ENCODE peak calls at places on chromosomes 3 and 15, in nine cellular contexts. Z is activated T-helper 1 cell treated with anti-CD3 and anti-CD28 coated beads, Interleukin-12 subunit alpha, Interleukin-12 subunit beta, Interleukin-2, Interleukin-4 antibody, amounts not matched to agents 30 ng/mL and 10 ng/mL and 1 ng/mL, durations not matched to agents 14 hours and 24 hours and 36 hours; O is GDM1; D is Right ventricle myocardium superior; Y is fibroblast of lung; N is stimulated activated CD8-positive, alpha-beta memory T cell treated with anti-CD3 and anti-CD28 coated beads, Interleukin-2, amount 100 ng/mL, for 48 hours; B is stimulated activated CD4-positive, alpha-beta T cell treated with anti-CD3 and anti-CD28 coated beads, Interleukin-1b, Interleukin-23, amount 100 ng/mL, for 24 hours; P is renal cortical epithelial cell; J is NCI-H1105. G is an unnamed sample.

GRCh38 chr3:126865736-126866135 is 117.2 kb upstream of the PLXNA1 start:
- DNase-seq in Z (no peak), O (no peak), D (no peak), Y (no peak), N (no peak), B (no peak), P (no peak), J (no peak), G (no peak)

GRCh38 chr15:31335991-31336942 is 9.6 kb downstream of the KLF13 start:
- DNase-seq in Z (no peak), O (no peak), D (no peak), Y (no peak), N (no peak), B (no peak), P (no peak), J (no peak), G (no peak)

GRCh38 chr15:58232273-58233065 is 94.3 kb downstream of the AQP9 start:
- DNase-seq in Z (no peak), O (peak; percentile 17), D (no peak), Y (no peak), N (no peak), B (no peak), P (no peak), J (no peak), G (no peak)

GRCh38 chr3:71510485-71510884 is 73.0 kb downstream of the FOXP1 start:
- DNase-seq in Z (no peak), O (no peak), D (no peak), Y (peak; percentile 43), N (no peak), B (no peak), P (no peak), J (no peak), G (no peak)

GRCh38 chr15:70628542-70628941 is 134.8 kb downstream of the UACA start:
- DNase-seq in Z (no peak), O (no peak), D (no peak), Y (no peak), N (no peak), B (no peak), P (no peak), J (no peak), G (no peak)

GRCh38 chr3:42023380-42023779 is 61.5 kb upstream of the ULK4 start:
- DNase-seq in Z (no peak), O (no peak), D (no peak), Y (no peak), N (peak; percentile 38), B (no peak), P (no peak), J (no peak), G (no peak)

GRCh38 chr15:77634266-77634962 is 1.7 kb upstream of the LINGO1 start:
- DNase-seq in Z (peak; percentile 38), O (peak; percentile 6), D (peak; percentile 73), Y (peak; percentile 46), N (peak; percentile 65), B (peak; percentile 36), P (peak; percentile 32), J (no peak), G (no peak)

GRCh38 chr3:18645603-18646002 is 220.5 kb upstream of the SATB1 start:
- DNase-seq in Z (no peak), O (no peak), D (no peak), Y (no peak), N (peak; percentile 40), B (no peak), P (no peak), J (no peak), G (no peak)

GRCh38 chr15:81273200-81273599 is 50.7 kb downstream of the STARD5 start:
- DNase-seq in Z (no peak), O (no peak), D (no peak), Y (no peak), N (no peak), B (no peak), P (no peak), J (no peak), G (no peak)

GRCh38 chr3:143784446-143784845 is 63.8 kb downstream of the SLC9A9 start:
- DNase-seq in Z (no peak), O (no peak), D (no peak), Y (no peak), N (no peak), B (no peak), P (no peak), J (no peak), G (no peak)

GRCh38 chr3:58299839-58300516 is 6.1 kb upstream of the RPP14 start:
- DNase-seq in Z (no peak), O (no peak), D (no peak), Y (peak; percentile 83), N (no peak), B (no peak), P (peak; percentile 67), J (no peak), G (no peak)

GRCh38 chr3:101340591-101340990 is 20.2 kb upstream of the IMPG2 start:
- DNase-seq in Z (no peak), O (no peak), D (no peak), Y (no peak), N (no peak), B (no peak), P (no peak), J (no peak), G (no peak)

GRCh38 chr3:66404903-66405700 is 95.7 kb downstream of the LRIG1 start:
- DNase-seq in Z (no peak), O (no peak), D (no peak), Y (no peak), N (no peak), B (no peak), P (no peak), J (no peak), G (no peak)

GRCh38 chr3:187783098-187783497 is 37.8 kb upstream of the BCL6 start:
- DNase-seq in Z (no peak), O (no peak), D (peak; percentile 54), Y (peak; percentile 88), N (no peak), B (no peak), P (peak; percentile 93), J (no peak), G (no peak)

GRCh38 chr15:87038404-87038803 is 958.7 kb downstream of the AGBL1 start:
- DNase-seq in Z (no peak), O (no peak), D (no peak), Y (no peak), N (no peak), B (no peak), P (no peak), J (no peak), G (no peak)

GRCh38 chr15:84752700-84753099 is 4.3 kb downstream of the ZNF592 start:
- DNase-seq in Z (no peak), O (no peak), D (no peak), Y (peak; percentile 28), N (no peak), B (no peak), P (peak; percentile 28), J (no peak), G (no peak)

GRCh38 chr3:115800489-115801080 is 177.3 kb downstream of the GAP43 start:
- DNase-seq in Z (no peak), O (no peak), D (no peak), Y (peak; percentile 36), N (no peak), B (no peak), P (peak; percentile 84), J (no peak), G (no peak)

GRCh38 chr3:9615003-9615628 is 34.2 kb upstream of the MTMR14 start:
- DNase-seq in Z (no peak), O (no peak), D (no peak), Y (no peak), N (no peak), B (no peak), P (no peak), J (peak; percentile 1), G (peak; percentile 2)

GRCh38 chr3:134201201-134202130 is 49.2 kb downstream of the RYK start:
- DNase-seq in Z (no peak), O (no peak), D (no peak), Y (peak; percentile 88), N (no peak), B (no peak), P (peak; percentile 94), J (no peak), G (no peak)

GRCh38 chr3:17194116-17194515 is 309.4 kb downstream of the PLCL2 start:
- DNase-seq in Z (no peak), O (no peak), D (no peak), Y (no peak), N (no peak), B (no peak), P (no peak), J (no peak), G (no peak)

GRCh38 chr15:68730491-68731317 is 90.0 kb downstream of the ANP32A start:
- DNase-seq in Z (no peak), O (no peak), D (peak; percentile 56), Y (peak; percentile 57), N (no peak), B (no peak), P (peak; percentile 76), J (peak; percentile 23), G (no peak)

GRCh38 chr3:15154326-15154725 is 51.7 kb upstream of the CAPN7 start:
- DNase-seq in Z (no peak), O (no peak), D (no peak), Y (no peak), N (no peak), B (no peak), P (no peak), J (no peak), G (no peak)

G was measured in DMS79.